ENCODE peak calls at places on chromosome 1, in five cellular contexts. One of them, this sample, is unnamed.

GRCh38 chr1:220060876-220061275 is 14.6 kb upstream of the EPRS1 start:
- DNase-seq in fibroblast of the aortic adventitia: no peak
- DNase-seq in foreskin fibroblast: no peak
- DNase-seq in SJSA1: no peak
- DNase-seq in fibroblast of lung: no peak
- DNase-seq in this sample: no peak

GRCh38 chr1:161209790-161210409 is 5.2 kb upstream of the FCER1G start:
- DNase-seq in foreskin fibroblast: peak; percentile 81
- DNase-seq in SJSA1: peak; percentile 55
- DNase-seq in fibroblast of lung: peak; percentile 55
- DNase-seq in fibroblast of the aortic adventitia: peak; percentile 68
- DNase-seq in this sample: peak; percentile 75

GRCh38 chr1:63322248-63322943 is at the start of gene FOXD3:
- DNase-seq in SJSA1: peak; percentile 22
- DNase-seq in foreskin fibroblast: peak; percentile 76
- DNase-seq in fibroblast of lung: no peak
- DNase-seq in fibroblast of the aortic adventitia: peak; percentile 35
- DNase-seq in this sample: peak; percentile 49

GRCh38 chr1:13781907-13782633 is 82.1 kb downstream of the PRDM2 start:
- DNase-seq in SJSA1: peak; percentile 37
- DNase-seq in fibroblast of lung: peak; percentile 82
- DNase-seq in foreskin fibroblast: peak; percentile 86
- DNase-seq in fibroblast of the aortic adventitia: peak; percentile 89
- DNase-seq in this sample: peak; percentile 89

GRCh38 chr1:43864111-43865045 is 69.2 kb upstream of the ARTN start:
- DNase-seq in fibroblast of the aortic adventitia: no peak
- DNase-seq in foreskin fibroblast: no peak
- DNase-seq in fibroblast of lung: no peak
- DNase-seq in SJSA1: no peak
- DNase-seq in this sample: no peak

GRCh38 chr1:88612783-88613182 is 71.3 kb upstream of the PKN2 start:
- DNase-seq in fibroblast of lung: no peak
- DNase-seq in foreskin fibroblast: no peak
- DNase-seq in SJSA1: no peak
- DNase-seq in fibroblast of the aortic adventitia: no peak
- DNase-seq in this sample: no peak

GRCh38 chr1:41739061-41739955 is 179.4 kb downstream of the HIVEP3 start:
- DNase-seq in foreskin fibroblast: peak; percentile 85
- DNase-seq in fibroblast of the aortic adventitia: peak; percentile 27
- DNase-seq in fibroblast of lung: no peak
- DNase-seq in SJSA1: peak; percentile 83
- DNase-seq in this sample: peak; percentile 56

GRCh38 chr1:57590978-57591377 is 167.1 kb upstream of the DAB1 start:
- DNase-seq in fibroblast of lung: no peak
- DNase-seq in fibroblast of the aortic adventitia: no peak
- DNase-seq in foreskin fibroblast: no peak
- DNase-seq in SJSA1: no peak
- DNase-seq in this sample: no peak

GRCh38 chr1:79575424-79575823 is 568.9 kb upstream of the ADGRL4 start:
- DNase-seq in fibroblast of the aortic adventitia: no peak
- DNase-seq in fibroblast of lung: no peak
- DNase-seq in foreskin fibroblast: peak; percentile 3
- DNase-seq in SJSA1: no peak
- DNase-seq in this sample: no peak

GRCh38 chr1:97925982-97926708 is 5.3 kb upstream of the DPYD start:
- DNase-seq in foreskin fibroblast: no peak
- DNase-seq in SJSA1: no peak
- DNase-seq in fibroblast of the aortic adventitia: no peak
- DNase-seq in fibroblast of lung: no peak
- DNase-seq in this sample: no peak

GRCh38 chr1:70768211-70768610 is 279.4 kb downstream of the PTGER3 start:
- DNase-seq in foreskin fibroblast: no peak
- DNase-seq in fibroblast of lung: no peak
- DNase-seq in fibroblast of the aortic adventitia: no peak
- DNase-seq in SJSA1: no peak
- DNase-seq in this sample: no peak

GRCh38 chr1:20681999-20682398 is 20.8 kb upstream of the DDOST start:
- DNase-seq in fibroblast of the aortic adventitia: no peak
- DNase-seq in foreskin fibroblast: no peak
- DNase-seq in SJSA1: no peak
- DNase-seq in fibroblast of lung: no peak
- DNase-seq in this sample: no peak

GRCh38 chr1:155174334-155175280 is 958 bp downstream of the TRIM46 start:
- DNase-seq in fibroblast of the aortic adventitia: peak; percentile 28
- DNase-seq in foreskin fibroblast: peak; percentile 73
- DNase-seq in SJSA1: no peak
- DNase-seq in fibroblast of lung: peak; percentile 31
- DNase-seq in this sample: peak; percentile 14

DNA sequence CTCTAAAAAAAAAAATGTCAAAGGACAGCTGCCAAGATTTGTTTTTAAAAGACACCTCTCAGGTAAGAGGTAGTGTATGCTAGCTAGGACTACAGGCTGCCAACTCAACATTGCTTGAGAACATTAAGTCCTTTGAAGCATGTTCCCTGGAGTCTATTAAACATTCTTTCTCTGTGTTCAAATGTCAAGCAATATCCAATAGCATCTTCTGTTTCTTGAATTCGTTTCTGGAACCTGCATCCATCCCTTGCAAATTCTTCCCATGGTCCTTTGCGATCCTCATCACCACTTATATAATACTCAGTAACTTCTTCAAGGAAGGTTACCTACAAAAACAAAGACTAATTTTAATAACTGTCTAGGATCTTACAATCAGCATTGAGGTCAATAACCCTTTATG is 5.6 kb downstream of the PPP1R15B start:
- DNase-seq in fibroblast of the aortic adventitia: peak; percentile 35
- DNase-seq in fibroblast of lung: no peak
- DNase-seq in SJSA1: no peak
- DNase-seq in foreskin fibroblast: no peak
- DNase-seq in this sample: no peak
- H3K4me3 ChIP-seq in fibroblast of the aortic adventitia: peak overlapping the region; percentile 99
- H3K4me3 ChIP-seq in fibroblast of lung: no peak overlapping the region
- H3K4me3 ChIP-seq in SJSA1: no peak overlapping the region
- H3K4me3 ChIP-seq in foreskin fibroblast: peak overlapping the region; percentile 91
- H3K4me3 ChIP-seq in this sample: no peak overlapping the region

GRCh38 chr1:204579681-204580080 is 63.5 kb downstream of the MDM4 start:
- DNase-seq in foreskin fibroblast: no peak
- DNase-seq in fibroblast of lung: no peak
- DNase-seq in fibroblast of the aortic adventitia: no peak
- DNase-seq in SJSA1: no peak
- DNase-seq in this sample: no peak
- H3K4me3 ChIP-seq in foreskin fibroblast: no peak overlapping the region
- H3K4me3 ChIP-seq in fibroblast of lung: no peak overlapping the region
- H3K4me3 ChIP-seq in fibroblast of the aortic adventitia: no peak overlapping the region
- H3K4me3 ChIP-seq in SJSA1: no peak overlapping the region
- H3K4me3 ChIP-seq in this sample: no peak overlapping the region

GRCh38 chr1:205266584-205267305 is 39.0 kb downstream of the TMCC2 start:
- DNase-seq in SJSA1: no peak
- DNase-seq in fibroblast of lung: no peak
- DNase-seq in foreskin fibroblast: no peak
- DNase-seq in fibroblast of the aortic adventitia: no peak
- DNase-seq in this sample: no peak
- H3K4me3 ChIP-seq in SJSA1: no peak overlapping the region
- H3K4me3 ChIP-seq in fibroblast of lung: no peak overlapping the region
- H3K4me3 ChIP-seq in foreskin fibroblast: no peak overlapping the region
- H3K4me3 ChIP-seq in fibroblast of the aortic adventitia: no peak overlapping the region
- H3K4me3 ChIP-seq in this sample: no peak overlapping the region

GRCh38 chr1:100575406-100575805 is 37.5 kb downstream of the GPR88 start:
- DNase-seq in SJSA1: no peak
- DNase-seq in fibroblast of lung: no peak
- DNase-seq in fibroblast of the aortic adventitia: no peak
- DNase-seq in foreskin fibroblast: no peak
- DNase-seq in this sample: no peak
- H3K4me3 ChIP-seq in SJSA1: no peak overlapping the region
- H3K4me3 ChIP-seq in fibroblast of lung: no peak overlapping the region
- H3K4me3 ChIP-seq in fibroblast of the aortic adventitia: no peak overlapping the region
- H3K4me3 ChIP-seq in foreskin fibroblast: no peak overlapping the region
- H3K4me3 ChIP-seq in this sample: no peak overlapping the region

GRCh38 chr1:30908886-30909777 is 574 bp upstream of the SDC3 start:
- DNase-seq in fibroblast of the aortic adventitia: no peak
- DNase-seq in foreskin fibroblast: no peak
- DNase-seq in SJSA1: no peak
- DNase-seq in fibroblast of lung: no peak
- DNase-seq in this sample: no peak

GRCh38 chr1:30908446-30908885 is at the start of gene SDC3:
- DNase-seq in SJSA1: no peak
- DNase-seq in fibroblast of the aortic adventitia: no peak
- DNase-seq in fibroblast of lung: peak; percentile 44
- DNase-seq in foreskin fibroblast: peak; percentile 72
- DNase-seq in this sample: no peak

GRCh38 chr1:30906631-30907389 is 1.7 kb downstream of the SDC3 start:
- DNase-seq in SJSA1: no peak
- DNase-seq in fibroblast of the aortic adventitia: no peak
- DNase-seq in fibroblast of lung: no peak
- DNase-seq in foreskin fibroblast: no peak
- DNase-seq in this sample: no peak

GRCh38 chr1:30907390-30907640 is 1.2 kb downstream of the SDC3 start:
- DNase-seq in fibroblast of lung: no peak
- DNase-seq in SJSA1: no peak
- DNase-seq in foreskin fibroblast: no peak
- DNase-seq in fibroblast of the aortic adventitia: no peak
- DNase-seq in this sample: no peak

DNA sequence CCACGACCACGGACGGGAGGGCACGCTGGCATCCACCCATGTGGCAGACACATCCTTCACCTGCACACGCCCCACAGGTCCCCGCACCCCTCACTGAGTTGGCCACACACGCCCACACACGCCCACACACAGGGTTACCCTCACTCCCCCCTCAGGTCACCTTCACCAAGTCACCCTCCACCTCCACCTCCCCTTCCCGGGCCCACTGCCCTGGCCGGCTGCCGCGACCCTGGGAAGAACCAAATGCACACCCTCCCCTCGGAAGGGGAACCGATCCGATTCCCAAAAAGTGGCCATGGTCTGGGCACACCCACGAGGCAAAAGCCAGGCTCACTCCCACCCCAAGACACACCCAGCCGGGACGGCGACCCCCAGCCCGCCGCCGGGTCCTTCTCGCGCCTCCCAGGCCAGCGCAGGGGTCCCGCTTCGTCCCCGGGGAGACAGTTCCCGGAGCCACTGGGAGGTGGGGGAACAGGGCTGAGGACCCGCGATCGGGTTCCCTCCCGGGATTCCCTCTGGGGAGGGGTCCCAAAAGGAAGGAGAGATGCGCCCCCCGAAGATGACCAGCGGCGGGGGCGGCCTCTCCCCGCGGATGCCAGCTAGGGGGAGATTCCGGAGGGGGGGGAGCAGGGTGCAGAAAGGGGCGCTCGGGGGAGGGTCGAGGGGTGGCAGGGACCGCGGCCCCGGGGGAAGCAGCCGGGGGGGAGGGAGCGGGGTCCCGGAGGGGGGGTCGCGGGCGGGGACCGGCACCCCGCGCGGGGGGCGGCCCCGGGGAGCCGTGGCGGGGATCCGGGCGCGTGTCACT is 715 bp downstream of the SDC3 start:
- DNase-seq in fibroblast of the aortic adventitia: no peak
- DNase-seq in fibroblast of lung: no peak
- DNase-seq in SJSA1: no peak
- DNase-seq in foreskin fibroblast: no peak
- DNase-seq in this sample: no peak
- H3K4me3 ChIP-seq in fibroblast of the aortic adventitia: peak overlapping the region; percentile 72
- H3K4me3 ChIP-seq in fibroblast of lung: peak overlapping the region; percentile 58
- H3K4me3 ChIP-seq in SJSA1: peak overlapping the region; percentile 54
- H3K4me3 ChIP-seq in foreskin fibroblast: peak overlapping the region; percentile 73
- H3K4me3 ChIP-seq in this sample: peak overlapping the region; percentile 51